ENCODE peak calls at places on chromosomes 7 and 10, in ten cellular contexts. D is SK-N-SH, X is A549, Z is esophagus muscularis mucosa, G is ovary, K is K562, L is sigmoid colon, U is stomach, S is GM12878, B is H1. C is an unnamed sample.

GRCh38 chr10:108544500-108545120 is 1378.7 kb downstream of the XPNPEP1 start:
- DNase-seq in D (peak), X (peak), Z (no peak), G (peak), K (no peak), L (peak), U (peak), S (no peak), B (peak), C (peak)

GRCh38 chr10:3226960-3227724 is 54.6 kb upstream of the PITRM1 start:
- DNase-seq in D (no peak), X (peak), Z (no peak), G (no peak), K (no peak), L (no peak), U (no peak), S (no peak), B (no peak), C (no peak)

GRCh38 chr10:117718970-117719369 is 176.4 kb downstream of the EMX2 start:
- DNase-seq in D (no peak), X (no peak), Z (no peak), G (no peak), K (no peak), L (no peak), U (no peak), S (no peak), B (no peak), C (no peak)

GRCh38 chr7:19899517-19899916 is 126.1 kb upstream of the TMEM196 start:
- DNase-seq in D (no peak), X (peak), Z (no peak), G (no peak), K (no peak), L (no peak), U (no peak), S (no peak), B (no peak), C (no peak)

GRCh38 chr7:27109533-27110162 is 7.2 kb upstream of the HOXA2 start:
- DNase-seq in D (no peak), X (no peak), Z (no peak), G (no peak), K (no peak), L (no peak), U (no peak), S (no peak), B (no peak), C (no peak)

GRCh38 chr10:45001382-45002148 is 842 bp downstream of the ZNF22 start:
- DNase-seq in D (peak), X (peak), Z (peak), G (no peak), K (peak), L (peak), U (peak), S (peak), B (no peak), C (peak)

GRCh38 chr7:158133515-158134271 is 453.9 kb downstream of the PTPRN2 start:
- DNase-seq in D (no peak), X (no peak), Z (no peak), G (no peak), K (no peak), L (peak), U (peak), S (no peak), B (peak), C (no peak)

GRCh38 chr10:132363921-132364593 is 32.1 kb downstream of the LRRC27 start:
- DNase-seq in D (peak), X (peak), Z (no peak), G (no peak), K (peak), L (peak), U (no peak), S (peak), B (no peak), C (no peak)

GRCh38 chr10:110169586-110169985 is 37.8 kb upstream of the MXI1 start:
- DNase-seq in D (no peak), X (no peak), Z (peak), G (no peak), K (no peak), L (no peak), U (no peak), S (no peak), B (peak), C (no peak)

GRCh38 chr10:97911217-97911616 is 61.6 kb downstream of the GOLGA7B start:
- DNase-seq in D (no peak), X (no peak), Z (no peak), G (no peak), K (no peak), L (no peak), U (no peak), S (no peak), B (no peak), C (no peak)

GRCh38 chr7:139738101-139738489 is 39.7 kb downstream of the HIPK2 start:
- DNase-seq in D (no peak), X (no peak), Z (no peak), G (no peak), K (no peak), L (no peak), U (no peak), S (no peak), B (no peak), C (no peak)

GRCh38 chr7:131625817-131626372 is 69.5 kb upstream of the PODXL start:
- DNase-seq in D (peak), X (peak), Z (no peak), G (no peak), K (no peak), L (no peak), U (no peak), S (no peak), B (peak), C (no peak)

GRCh38 chr10:43230909-43231522 is 35.8 kb downstream of the RASGEF1A start:
- DNase-seq in D (no peak), X (no peak), Z (no peak), G (no peak), K (no peak), L (peak), U (no peak), S (no peak), B (peak), C (peak)

GRCh38 chr7:128022631-128023532 is 8.4 kb downstream of the LRRC4 start:
- DNase-seq in D (peak), X (no peak), Z (no peak), G (no peak), K (no peak), L (no peak), U (no peak), S (no peak), B (no peak), C (no peak)

GRCh38 chr7:35736725-35737124 is 41.8 kb upstream of the HERPUD2 start:
- DNase-seq in D (no peak), X (no peak), Z (no peak), G (no peak), K (no peak), L (no peak), U (no peak), S (no peak), B (no peak), C (no peak)

GRCh38 chr7:372546-372938 is 82.6 kb downstream of the FOXL3 start:
- DNase-seq in D (no peak), X (no peak), Z (no peak), G (no peak), K (no peak), L (no peak), U (no peak), S (no peak), B (no peak), C (no peak)

GRCh38 chr7:35762781-35763180 is 38.1 kb upstream of the SEPTIN7 start:
- DNase-seq in D (no peak), X (no peak), Z (no peak), G (no peak), K (no peak), L (no peak), U (no peak), S (no peak), B (no peak), C (no peak)

GRCh38 chr7:70660154-70660818 is 471.7 kb upstream of the GALNT17 start:
- DNase-seq in D (no peak), X (no peak), Z (no peak), G (no peak), K (no peak), L (no peak), U (no peak), S (no peak), B (no peak), C (peak)

GRCh38 chr7:116509982-116510579 is 10.5 kb downstream of the CAV2 start:
- DNase-seq in D (no peak), X (no peak), Z (no peak), G (no peak), K (no peak), L (no peak), U (no peak), S (no peak), B (no peak), C (no peak)

GRCh38 chr10:45580781-45581496 is 91.6 kb downstream of the ZFAND4 start:
- DNase-seq in D (no peak), X (no peak), Z (no peak), G (no peak), K (no peak), L (no peak), U (no peak), S (peak), B (no peak), C (peak)

GRCh38 chr7:44256459-44256858 is 55.7 kb downstream of the YKT6 start:
- DNase-seq in D (no peak), X (no peak), Z (no peak), G (no peak), K (no peak), L (no peak), U (no peak), S (no peak), B (no peak), C (no peak)

GRCh38 chr7:137025469-137026175 is 157.2 kb downstream of the CHRM2 start:
- DNase-seq in D (no peak), X (no peak), Z (no peak), G (no peak), K (no peak), L (no peak), U (no peak), S (no peak), B (no peak), C (no peak)

GRCh38 chr7:90599892-90600555 is 3.9 kb downstream of the CDK14 start:
- DNase-seq in D (peak), X (no peak), Z (no peak), G (no peak), K (no peak), L (no peak), U (no peak), S (no peak), B (no peak), C (no peak)

GRCh38 chr10:89351402-89352038 is 23.7 kb downstream of the IFIT3 start:
- DNase-seq in D (no peak), X (no peak), Z (no peak), G (no peak), K (no peak), L (no peak), U (no peak), S (peak), B (no peak), C (no peak)

GRCh38 chr7:32037650-32038198 is 32.5 kb downstream of the PDE1C start:
- DNase-seq in D (no peak), X (no peak), Z (no peak), G (no peak), K (no peak), L (no peak), U (no peak), S (peak), B (no peak), C (no peak)

GRCh38 chr7:100802951-100803350 is 24.4 kb downstream of the EPHB4 start:
- DNase-seq in D (no peak), X (no peak), Z (no peak), G (peak), K (no peak), L (no peak), U (no peak), S (no peak), B (peak), C (peak)

GRCh38 chr7:100801833-100802568 is 25.3 kb downstream of the EPHB4 start:
- DNase-seq in D (peak), X (peak), Z (no peak), G (peak), K (peak), L (peak), U (peak), S (no peak), B (peak), C (peak)

GRCh38 chr7:100804681-100805431 is 22.5 kb downstream of the EPHB4 start:
- DNase-seq in D (no peak), X (no peak), Z (no peak), G (peak), K (no peak), L (no peak), U (no peak), S (no peak), B (no peak), C (no peak)

GRCh38 chr7:100806276-100806675 is 21.0 kb downstream of the EPHB4 start:
- DNase-seq in D (no peak), X (no peak), Z (no peak), G (no peak), K (peak), L (no peak), U (no peak), S (no peak), B (no peak), C (no peak)

GRCh38 chr7:100803398-100804161 is 23.7 kb downstream of the EPHB4 start:
- DNase-seq in D (peak), X (peak), Z (peak), G (peak), K (peak), L (peak), U (peak), S (peak), B (peak), C (peak)
- H3K4me3 ChIP-seq in D (no peak), X (no peak), Z (peak), G (no peak), K (no peak), L (no peak), U (peak), S (peak), B (no peak), C (no peak)

DNA sequence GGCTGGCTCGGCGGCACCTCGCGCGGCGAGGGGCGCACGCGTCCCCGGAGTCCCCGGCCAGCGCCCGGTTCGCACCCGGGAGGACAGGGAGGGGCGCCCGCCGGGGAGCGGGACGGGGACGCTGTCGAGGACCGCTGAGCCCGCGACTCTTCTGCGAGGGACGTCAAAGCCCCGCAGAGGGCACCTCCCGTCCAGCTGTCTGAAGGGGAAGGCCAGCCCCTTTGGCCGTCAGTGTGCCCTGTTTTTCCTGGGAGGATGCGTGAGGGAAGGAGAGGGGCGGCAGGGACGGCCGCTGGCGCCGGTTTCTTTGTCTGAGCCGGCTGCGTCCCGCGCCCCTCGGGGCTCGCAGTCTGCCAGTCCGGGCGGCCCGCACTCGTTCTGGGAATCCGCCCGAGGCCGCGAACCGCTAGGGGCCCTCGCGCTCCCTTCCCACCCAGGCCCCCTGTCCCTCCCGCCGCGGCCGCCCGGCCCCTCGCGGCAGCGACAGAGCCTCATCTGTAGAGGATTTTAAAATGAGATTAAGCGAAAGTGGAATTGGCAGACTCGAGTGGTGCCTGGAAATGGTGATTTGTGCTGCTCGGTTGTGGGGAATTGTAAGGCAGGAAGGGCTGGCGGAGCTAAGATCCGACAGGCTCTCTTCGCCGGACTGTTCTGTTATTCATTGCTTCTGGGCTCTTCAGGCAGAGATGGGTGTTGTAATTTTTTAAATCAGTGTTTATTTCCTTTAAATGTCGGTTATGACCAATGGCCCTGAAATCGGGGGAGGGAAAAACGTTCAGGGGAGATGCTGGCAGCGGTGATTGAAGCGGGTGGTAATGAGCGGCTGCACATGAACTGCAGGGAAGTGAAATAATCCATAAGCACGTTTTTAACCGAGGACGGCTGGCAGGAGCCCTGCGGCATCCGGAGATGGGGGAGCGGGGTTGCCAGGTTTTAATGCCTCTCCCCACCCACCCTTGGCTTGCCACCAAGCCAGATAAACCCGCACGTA is 622 bp upstream of the RELN start:
- DNase-seq in D (peak), X (peak), Z (no peak), G (no peak), K (peak), L (no peak), U (no peak), S (no peak), B (peak), C (no peak)
- TF ChIP-seq CTCF in D (peak), X (no peak), Z (no peak), G (no peak), K (peak), L (no peak), U (no peak), S (no peak), B (peak), C (no peak)

GRCh38 chr7:141956084-141956483 is 9.3 kb upstream of the CLEC5A start:
- DNase-seq in D (no peak), X (no peak), Z (no peak), G (no peak), K (no peak), L (no peak), U (no peak), S (no peak), B (no peak), C (no peak)
- TF ChIP-seq EP300 in D (no peak), X (no peak), Z (no peak), G (no peak), K (no peak), L (no peak), U (no peak), S (no peak), B (no peak), C (no peak)

GRCh38 chr10:119537953-119538630 is 4.4 kb downstream of the RGS10 start:
- DNase-seq in D (no peak), X (no peak), Z (no peak), G (no peak), K (no peak), L (peak), U (no peak), S (no peak), B (no peak), C (no peak)

GRCh38 chr10:119535837-119536507 is 6.5 kb downstream of the RGS10 start:
- DNase-seq in D (no peak), X (no peak), Z (no peak), G (no peak), K (no peak), L (peak), U (no peak), S (no peak), B (no peak), C (no peak)

GRCh38 chr10:119538632-119539358 is 3.7 kb downstream of the RGS10 start:
- DNase-seq in D (no peak), X (no peak), Z (no peak), G (no peak), K (peak), L (peak), U (no peak), S (no peak), B (no peak), C (no peak)

GRCh38 chr10:119535310-119535709 is 7.2 kb downstream of the RGS10 start:
- DNase-seq in D (no peak), X (no peak), Z (no peak), G (no peak), K (no peak), L (peak), U (no peak), S (no peak), B (no peak), C (no peak)

DNA sequence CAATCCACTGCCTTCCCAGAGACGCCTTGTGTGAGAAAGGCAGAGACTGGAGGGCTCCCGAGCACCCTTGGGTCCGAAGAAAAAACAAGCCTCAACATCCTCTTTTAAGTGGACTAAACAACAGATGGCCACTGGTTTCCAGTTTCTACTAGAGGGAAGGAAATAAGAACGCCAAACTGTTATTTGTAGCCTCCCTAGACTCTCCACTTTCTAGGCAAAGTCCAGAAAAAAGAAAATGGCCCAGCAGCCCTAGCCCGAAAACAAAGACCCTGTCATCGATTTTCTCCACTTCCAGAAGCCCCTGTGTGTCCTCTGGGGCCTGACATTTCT is 6.0 kb downstream of the RGS10 start:
- DNase-seq in D (no peak), X (no peak), Z (no peak), G (no peak), K (no peak), L (no peak), U (no peak), S (no peak), B (no peak), C (no peak)
- H3K4me3 ChIP-seq in D (no peak), X (no peak), Z (no peak), G (no peak), K (no peak), L (no peak), U (no peak), S (no peak), B (no peak), C (no peak)

GRCh38 chr7:93378131-93378530 is 146.0 kb downstream of the VPS50 start:
- DNase-seq in D (no peak), X (no peak), Z (no peak), G (no peak), K (no peak), L (no peak), U (no peak), S (no peak), B (no peak), C (no peak)

GRCh38 chr7:93374345-93374940 is 142.3 kb downstream of the VPS50 start:
- DNase-seq in D (peak), X (peak), Z (no peak), G (no peak), K (peak), L (no peak), U (no peak), S (no peak), B (no peak), C (no peak)

GRCh38 chr7:93373537-93373936 is 141.4 kb downstream of the VPS50 start:
- DNase-seq in D (no peak), X (no peak), Z (no peak), G (no peak), K (no peak), L (no peak), U (no peak), S (no peak), B (no peak), C (no peak)

GRCh38 chr7:93375603-93376002 is 143.4 kb downstream of the VPS50 start:
- DNase-seq in D (no peak), X (no peak), Z (no peak), G (no peak), K (no peak), L (no peak), U (no peak), S (no peak), B (no peak), C (no peak)
- TF ChIP-seq CTCF in D (no peak), X (no peak), Z (no peak), G (no peak), K (no peak), L (no peak), U (no peak), S (no peak), B (no peak), C (no peak)

GRCh38 chr7:151890355-151891004 is 13.6 kb upstream of the PRKAG2 start:
- DNase-seq in D (no peak), X (no peak), Z (no peak), G (no peak), K (no peak), L (no peak), U (no peak), S (no peak), B (no peak), C (no peak)

GRCh38 chr7:151889406-151890354 is 12.8 kb upstream of the PRKAG2 start:
- DNase-seq in D (no peak), X (no peak), Z (no peak), G (no peak), K (no peak), L (peak), U (no peak), S (no peak), B (no peak), C (no peak)

GRCh38 chr7:151888716-151889115 is 11.8 kb upstream of the PRKAG2 start:
- DNase-seq in D (no peak), X (no peak), Z (no peak), G (no peak), K (no peak), L (peak), U (no peak), S (no peak), B (no peak), C (no peak)

GRCh38 chr7:151886783-151887182 is 9.9 kb upstream of the PRKAG2 start:
- DNase-seq in D (no peak), X (no peak), Z (no peak), G (no peak), K (no peak), L (peak), U (no peak), S (no peak), B (no peak), C (no peak)

DNA sequence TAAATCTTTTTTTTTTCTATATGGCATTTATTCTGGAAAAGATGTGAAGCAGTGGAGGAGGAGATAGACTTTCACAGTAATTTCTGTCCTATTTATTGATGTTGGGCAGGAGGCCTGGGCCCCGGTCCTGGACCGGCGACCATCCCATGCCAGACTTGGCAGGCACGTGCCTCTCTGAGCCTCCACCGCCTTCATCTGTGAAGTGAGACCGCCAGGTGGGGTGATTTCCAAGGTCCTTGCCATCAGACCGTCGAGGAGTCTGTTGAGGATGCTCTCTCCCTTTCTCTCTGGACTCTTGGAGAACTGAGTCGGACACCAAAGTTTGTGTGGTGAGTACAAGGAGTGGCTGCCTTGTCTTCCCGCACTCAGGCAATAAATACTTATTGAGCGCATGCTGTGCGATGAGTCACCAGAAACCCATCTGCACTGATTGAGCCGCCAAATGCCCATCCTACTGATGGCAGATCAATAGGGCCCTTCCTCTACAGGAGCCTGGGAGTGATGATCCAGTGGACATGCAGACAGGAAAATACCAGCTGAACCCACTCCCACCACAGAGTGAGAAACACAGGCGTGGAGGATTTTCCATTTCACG is 11.3 kb upstream of the PRKAG2 start:
- DNase-seq in D (no peak), X (no peak), Z (no peak), G (no peak), K (no peak), L (peak), U (no peak), S (no peak), B (no peak), C (no peak)
- TF ChIP-seq EP300 in D (no peak), X (no peak), Z (no peak), G (no peak), K (no peak), L (no peak), U (no peak), S (no peak), B (no peak), C (no peak)

C was measured in transverse colon.